ENCODE peak calls at places on chromosomes 16 and 17, in nine cellular contexts. M is nephron progenitor cell; V is central memory CD4-positive, alpha-beta T cell; C is uterus; D is GM20000; R is GM18507; B is activated CD8-positive, alpha-beta memory T cell treated with anti-CD3 and anti-CD28 coated beads for 24 hours; Q is neural crest cell; X is stimulated activated naive B cell treated with anti-CD40 and anti-IgM and Interleukin-4, amounts not matched to agents 10 μg/mL and 1 μg/mL and 100 μg/mL, for 72 hours. Y is an unnamed sample.

GRCh38 chr16:25264599-25264998 is 7.0 kb upstream of the ZKSCAN2 start:
- DNase-seq in C (no peak), D (no peak), B (no peak), M (peak; percentile 56), X (no peak), Q (peak; percentile 8), V (no peak), R (no peak), Y (no peak)

GRCh38 chr16:51538707-51539604 is 387.9 kb upstream of the SALL1 start:
- DNase-seq in C (no peak), B (no peak), X (no peak), V (no peak), D (no peak), R (no peak), Q (no peak), M (peak; percentile 43), Y (no peak)

GRCh38 chr17:50149425-50150353 is 788 bp downstream of the PPP1R9B start:
- DNase-seq in X (no peak), M (peak; percentile 72), B (peak; percentile 79), Q (peak; percentile 45), R (no peak), C (peak; percentile 52), D (peak; percentile 73), V (peak; percentile 63), Y (no peak)

GRCh38 chr17:5557485-5557884 is 26.8 kb downstream of the NLRP1 start:
- DNase-seq in R (no peak), B (no peak), D (no peak), C (no peak), X (no peak), Q (no peak), M (no peak), V (no peak), Y (no peak)

GRCh38 chr17:21355586-21355985 is 20.6 kb upstream of the KCNJ12 start:
- DNase-seq in B (no peak), V (no peak), R (no peak), X (no peak), D (no peak), Q (no peak), M (peak; percentile 1), C (no peak), Y (no peak)

GRCh38 chr16:4370570-4371480 is 823 bp upstream of the VASN start:
- DNase-seq in V (no peak), R (no peak), X (no peak), D (no peak), C (peak; percentile 88), B (no peak), Q (no peak), M (no peak), Y (peak; percentile 16)

GRCh38 chr16:80028581-80029380 is 428.2 kb upstream of the MAF start:
- DNase-seq in X (no peak), R (no peak), C (no peak), Q (no peak), D (no peak), B (no peak), V (no peak), M (no peak), Y (no peak)

GRCh38 chr17:40456396-40456951 is 13.2 kb downstream of the IGFBP4 start:
- DNase-seq in X (no peak), V (no peak), Q (no peak), M (no peak), C (peak; percentile 65), B (no peak), R (no peak), D (no peak), Y (no peak)

GRCh38 chr16:65965632-65966031 is 400.9 kb upstream of the CDH5 start:
- DNase-seq in V (no peak), D (no peak), C (no peak), Q (no peak), R (no peak), M (no peak), B (no peak), X (no peak), Y (no peak)

GRCh38 chr16:50331570-50331969 is 37.2 kb downstream of the BRD7 start:
- DNase-seq in R (no peak), C (no peak), X (no peak), Q (no peak), B (no peak), M (no peak), V (no peak), D (no peak), Y (no peak)

GRCh38 chr16:831571-832443 is 31.3 kb upstream of the GNG13 start:
- DNase-seq in V (no peak), C (no peak), Q (no peak), B (no peak), M (no peak), X (no peak), R (no peak), D (no peak), Y (no peak)

GRCh38 chr16:1299868-1300203 is 9.6 kb upstream of the UBE2I start:
- DNase-seq in V (no peak), C (no peak), B (no peak), X (no peak), R (no peak), D (no peak), M (no peak), Q (no peak), Y (no peak)

GRCh38 chr17:40559016-40559853 is 6.0 kb downstream of the CCR7 start:
- DNase-seq in X (no peak), Q (no peak), R (no peak), C (peak; percentile 84), V (no peak), D (no peak), B (peak; percentile 65), M (no peak), Y (no peak)

GRCh38 chr17:17232303-17232621 is 4.7 kb downstream of the FLCN start:
- DNase-seq in R (no peak), Q (no peak), X (no peak), V (no peak), M (no peak), D (no peak), C (no peak), B (no peak), Y (no peak)

GRCh38 chr17:65987988-65988387 is 203.9 kb downstream of the CEP112 start:
- DNase-seq in R (no peak), D (no peak), Q (no peak), M (no peak), C (no peak), B (no peak), V (no peak), X (no peak), Y (no peak)

Y was measured in C1 segment of cervical spinal cord.